ENCODE peak calls at places on chromosomes 1 and 21, in five cellular contexts. X is fibroblast of lung, S is PC-9, A is SK-N-SH, Y is left lung. T is an unnamed sample.

GRCh38 chr1:160367934-160368923 is 1.4 kb downstream of the NHLH1 start:
- DNase-seq in S (no peak), A (no peak), Y (no peak), X (no peak), T (no peak)

GRCh38 chr1:64006276-64007051 is 197.0 kb upstream of the UBE2U start:
- DNase-seq in A (no peak), Y (no peak), S (peak), X (peak), T (no peak)

GRCh38 chr1:22729921-22730320 is 19.3 kb downstream of the EPHB2 start:
- DNase-seq in A (no peak), S (no peak), Y (no peak), X (no peak), T (no peak)

GRCh38 chr1:164559342-164560070 is 522 bp downstream of the PBX1 start:
- DNase-seq in A (peak), Y (peak), S (no peak), X (no peak), T (peak)

GRCh38 chr1:29324771-29325351 is 88.5 kb downstream of the PTPRU start:
- DNase-seq in X (no peak), A (no peak), Y (no peak), S (no peak), T (no peak)

GRCh38 chr1:228752604-228753132 is 17.4 kb downstream of the RHOU start:
- DNase-seq in X (no peak), S (no peak), A (no peak), Y (no peak), T (no peak)

GRCh38 chr1:18640228-18641004 is 9.8 kb downstream of the PAX7 start:
- DNase-seq in S (no peak), X (no peak), Y (no peak), A (peak), T (no peak)

GRCh38 chr1:12598914-12599463 is 19.0 kb downstream of the DHRS3 start:
- DNase-seq in X (no peak), A (no peak), S (no peak), Y (no peak), T (no peak)

GRCh38 chr1:19710825-19711611 is 46.3 kb downstream of the HTR6 start:
- DNase-seq in S (no peak), X (no peak), A (no peak), Y (no peak), T (no peak)

GRCh38 chr21:43667191-43667904 is 8.0 kb downstream of the RRP1B start:
- DNase-seq in S (no peak), Y (no peak), A (no peak), X (peak), T (no peak)

GRCh38 chr1:56285554-56286402 is 293.6 kb downstream of the PLPP3 start:
- DNase-seq in A (no peak), S (peak), Y (no peak), X (no peak), T (no peak)

GRCh38 chr1:221780175-221780574 is 38.3 kb upstream of the DUSP10 start:
- DNase-seq in A (no peak), Y (no peak), X (no peak), S (no peak), T (no peak)

GRCh38 chr1:221779771-221780170 is 37.9 kb upstream of the DUSP10 start:
- DNase-seq in S (no peak), A (no peak), X (no peak), Y (no peak), T (no peak)

GRCh38 chr1:221778125-221778524 is 36.2 kb upstream of the DUSP10 start:
- DNase-seq in X (no peak), Y (no peak), A (no peak), S (no peak), T (no peak)

GRCh38 chr1:221777434-221778072 is 35.7 kb upstream of the DUSP10 start:
- DNase-seq in Y (no peak), S (no peak), A (no peak), X (no peak), T (peak)

GRCh38 chr1:221778535-221779142 is 36.8 kb upstream of the DUSP10 start:
- DNase-seq in X (no peak), Y (peak), S (no peak), A (no peak), T (peak)
- H3K27ac ChIP-seq in X (no peak), Y (no peak), S (no peak), A (no peak), T (no peak)

GRCh38 chr1:221735976-221736375 is 5.9 kb downstream of the DUSP10 start:
- DNase-seq in A (no peak), X (no peak), Y (no peak), S (no peak), T (no peak)

GRCh38 chr1:221728037-221728505 is 13.8 kb downstream of the DUSP10 start:
- DNase-seq in Y (no peak), A (no peak), X (no peak), S (no peak), T (no peak)

GRCh38 chr1:221729771-221730170 is 12.1 kb downstream of the DUSP10 start:
- DNase-seq in A (no peak), Y (no peak), S (no peak), X (no peak), T (no peak)

GRCh38 chr1:221734187-221734586 is 7.7 kb downstream of the DUSP10 start:
- DNase-seq in X (no peak), Y (no peak), A (no peak), S (no peak), T (no peak)

DNA sequence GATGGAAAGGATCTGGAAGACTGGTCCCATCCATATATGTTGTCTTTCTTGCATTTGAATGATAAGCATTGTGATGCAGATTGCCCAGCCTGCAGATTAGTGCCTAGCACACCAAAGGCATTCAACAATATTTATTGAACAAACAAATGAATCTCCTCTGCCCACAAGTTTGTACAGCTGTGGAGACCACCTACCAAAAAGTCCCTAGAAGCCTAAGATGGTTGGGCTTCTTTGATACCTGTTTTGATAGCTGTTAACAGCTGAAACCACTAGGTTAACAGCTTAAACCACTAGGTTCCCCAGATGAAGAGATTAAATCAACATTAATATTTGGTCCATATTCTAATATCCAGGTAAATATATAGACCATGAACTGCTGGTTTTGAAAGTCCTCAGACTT is 9.8 kb downstream of the DUSP10 start:
- DNase-seq in Y (no peak), S (no peak), X (no peak), A (no peak), T (no peak)
- H3K4me3 ChIP-seq in Y (no peak), S (no peak), X (no peak), A (no peak), T (no peak)

GRCh38 chr1:226447932-226448670 is 40.2 kb upstream of the PARP1 start:
- DNase-seq in Y (no peak), A (no peak), X (no peak), S (no peak), T (no peak)

GRCh38 chr1:226446058-226446457 is 38.2 kb upstream of the PARP1 start:
- DNase-seq in X (no peak), Y (no peak), A (no peak), S (no peak), T (no peak)

GRCh38 chr1:226443033-226443432 is 35.1 kb upstream of the PARP1 start:
- DNase-seq in X (no peak), Y (no peak), S (no peak), A (no peak), T (no peak)

GRCh38 chr1:226443439-226443838 is 35.5 kb upstream of the PARP1 start:
- DNase-seq in S (peak), Y (no peak), X (peak), A (no peak), T (no peak)

GRCh38 chr1:226444901-226445300 is 37.0 kb upstream of the PARP1 start:
- DNase-seq in A (no peak), Y (no peak), X (no peak), S (no peak), T (no peak)
- TF ChIP-seq CTCF in A (no peak), Y (no peak), X (no peak), S (no peak), T (peak)

GRCh38 chr1:27811741-27812500 is 18.7 kb upstream of the PPP1R8 start:
- DNase-seq in X (no peak), A (peak), S (no peak), Y (no peak), T (no peak)

GRCh38 chr1:27821761-27822315 is 8.7 kb upstream of the PPP1R8 start:
- DNase-seq in A (no peak), X (no peak), S (no peak), Y (no peak), T (no peak)

GRCh38 chr1:27816921-27817630 is 13.5 kb upstream of the PPP1R8 start:
- DNase-seq in S (no peak), A (no peak), Y (no peak), X (peak), T (no peak)
- H3K27ac ChIP-seq in S (no peak), A (no peak), Y (peak), X (peak), T (no peak)

GRCh38 chr1:150567717-150568561 is 11.5 kb downstream of the MCL1 start:
- DNase-seq in X (peak), Y (no peak), A (peak), S (peak), T (peak)

GRCh38 chr1:150564051-150564991 is 15.1 kb downstream of the MCL1 start:
- DNase-seq in Y (no peak), A (no peak), X (peak), S (no peak), T (peak)

GRCh38 chr1:150566589-150567340 is 12.6 kb downstream of the MCL1 start:
- DNase-seq in Y (no peak), X (no peak), A (no peak), S (no peak), T (no peak)

GRCh38 chr1:150568567-150568966 is 10.8 kb downstream of the MCL1 start:
- DNase-seq in Y (no peak), X (no peak), A (no peak), S (no peak), T (no peak)

DNA sequence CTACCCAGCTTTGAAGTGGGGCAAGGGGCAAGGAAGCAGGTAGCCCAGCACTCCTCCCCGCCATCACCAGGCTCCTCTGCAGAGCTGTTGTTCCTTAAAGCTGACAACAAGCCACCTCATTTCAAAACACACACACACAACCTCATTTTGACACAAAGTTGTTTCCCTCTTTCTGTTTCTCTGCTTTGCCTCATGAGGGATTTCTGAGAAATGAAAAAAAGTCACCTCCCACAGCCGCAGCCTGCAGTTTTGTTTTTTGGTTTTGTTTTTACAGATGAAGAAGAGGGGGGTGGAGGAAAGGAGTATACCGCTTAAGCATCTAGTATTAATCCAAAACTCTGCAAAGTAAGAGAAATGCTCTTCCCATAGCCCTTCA is 12.1 kb downstream of the MCL1 start:
- DNase-seq in S (no peak), X (peak), A (no peak), Y (no peak), T (peak)
- H3K4me3 ChIP-seq in S (peak), X (peak), A (no peak), Y (peak), T (peak)

T was measured in Peyer's patch.